ENCODE peak calls at places on chromosomes 5 and 9, in nine cellular contexts. B is WERI-Rb-1; S is A549; J is Peyer's patch; L is CD4-positive, alpha-beta T cell; U is cardiac fibroblast; E is HCT116; N is neural crest cell; F is H9. D is an unnamed sample.

GRCh38 chr9:92385953-92386352 is 18.4 kb downstream of the OGN start:
- DNase-seq in U (peak), E (peak), N (no peak), F (no peak), B (no peak), S (no peak), L (no peak), J (no peak), D (no peak)

GRCh38 chr9:77697238-77697984 is 49.3 kb upstream of the GNA14 start:
- DNase-seq in N (no peak), E (no peak), F (no peak), L (no peak), J (no peak), S (no peak), B (no peak), U (no peak), D (no peak)

GRCh38 chr5:77871946-77872345 is 95.8 kb upstream of the TBCA start:
- DNase-seq in L (no peak), U (no peak), B (peak), N (no peak), E (no peak), J (no peak), F (no peak), S (no peak), D (no peak)

GRCh38 chr5:133824661-133825254 is 143.7 kb downstream of the C5orf15 start:
- DNase-seq in L (no peak), N (no peak), S (no peak), B (no peak), J (no peak), E (no peak), U (no peak), F (no peak), D (no peak)

GRCh38 chr5:145921211-145921610 is 15.2 kb upstream of the SH3RF2 start:
- DNase-seq in B (no peak), S (no peak), J (no peak), N (no peak), U (no peak), E (no peak), F (no peak), L (no peak), D (no peak)

GRCh38 chr9:104177003-104177611 is 83.0 kb downstream of the SMC2 start:
- DNase-seq in F (no peak), U (peak), J (no peak), S (peak), E (peak), B (peak), N (no peak), L (no peak), D (no peak)

GRCh38 chr5:179862296-179862695 is 3.7 kb upstream of the MRNIP start:
- DNase-seq in B (no peak), U (no peak), L (no peak), N (no peak), J (no peak), F (no peak), E (no peak), S (no peak), D (no peak)

GRCh38 chr9:79461735-79462134 is 110.0 kb upstream of the TLE4 start:
- DNase-seq in J (no peak), N (no peak), E (no peak), S (no peak), F (no peak), L (no peak), U (no peak), B (no peak), D (no peak)

GRCh38 chr9:81032030-81032572 is 657.2 kb downstream of the TLE1 start:
- DNase-seq in L (no peak), S (peak), N (no peak), E (no peak), B (no peak), U (peak), J (no peak), F (no peak), D (no peak)

GRCh38 chr9:114902773-114903589 is 27.4 kb downstream of the TNFSF8 start:
- DNase-seq in L (peak), S (no peak), J (no peak), E (no peak), U (peak), N (no peak), F (no peak), B (no peak), D (no peak)

GRCh38 chr9:91768977-91769916 is 180.8 kb downstream of the ROR2 start:
- DNase-seq in L (no peak), U (no peak), S (no peak), J (no peak), B (no peak), E (no peak), F (no peak), N (no peak), D (no peak)

GRCh38 chr5:57741326-57741725 is 258.7 kb upstream of the ACTBL2 start:
- DNase-seq in S (no peak), J (no peak), N (no peak), F (no peak), B (no peak), U (no peak), E (no peak), L (no peak), D (no peak)

GRCh38 chr9:116219686-116220085 is 66.1 kb downstream of the PAPPA start:
- DNase-seq in J (no peak), S (no peak), F (no peak), B (no peak), E (no peak), U (no peak), N (no peak), L (no peak), D (no peak)

GRCh38 chr5:141345327-141345726 is 1.7 kb downstream of the PCDHGA3 start:
- DNase-seq in L (no peak), N (no peak), E (no peak), J (no peak), F (no peak), B (no peak), U (no peak), S (no peak), D (no peak)

GRCh38 chr9:85290019-85290418 is 451.7 kb downstream of the AGTPBP1 start:
- DNase-seq in S (no peak), L (no peak), B (no peak), N (no peak), J (no peak), U (no peak), F (no peak), E (no peak), D (no peak)

GRCh38 chr9:37968228-37968672 is 64.3 kb upstream of the SLC25A51 start:
- DNase-seq in L (no peak), U (peak), B (no peak), E (no peak), N (no peak), S (peak), J (peak), F (no peak), D (no peak)

GRCh38 chr5:52948418-52949076 is 40.6 kb upstream of the ITGA2 start:
- DNase-seq in E (peak), J (no peak), N (peak), U (peak), F (peak), S (peak), B (peak), L (peak), D (peak)

GRCh38 chr5:69129413-69129812 is 35.6 kb downstream of the SLC30A5 start:
- DNase-seq in E (no peak), B (no peak), F (no peak), N (no peak), J (no peak), U (peak), S (peak), L (no peak), D (no peak)

GRCh38 chr5:3349704-3350565 is 245.7 kb upstream of the IRX1 start:
- DNase-seq in J (no peak), U (no peak), S (no peak), N (no peak), E (no peak), B (no peak), L (no peak), F (peak), D (no peak)

GRCh38 chr5:3352711-3353110 is 242.9 kb upstream of the IRX1 start:
- DNase-seq in J (no peak), S (no peak), N (no peak), U (no peak), F (peak), L (no peak), E (no peak), B (no peak), D (no peak)

GRCh38 chr5:3350781-3351180 is 244.9 kb upstream of the IRX1 start:
- DNase-seq in J (no peak), L (no peak), B (no peak), U (no peak), S (no peak), E (no peak), F (peak), N (no peak), D (no peak)

GRCh38 chr5:3353561-3353960 is 242.1 kb upstream of the IRX1 start:
- DNase-seq in J (no peak), F (peak), S (no peak), L (no peak), B (no peak), E (no peak), N (no peak), U (no peak), D (no peak)

GRCh38 chr5:3351581-3352442 is 243.8 kb upstream of the IRX1 start:
- DNase-seq in J (no peak), U (no peak), E (no peak), S (no peak), B (no peak), N (no peak), F (peak), L (no peak), D (no peak)
- TF ChIP-seq CTCF in J (no peak), U (no peak), E (no peak), S (no peak), B (no peak), N (no peak), F (no peak), L (no peak), D (no peak)

DNA sequence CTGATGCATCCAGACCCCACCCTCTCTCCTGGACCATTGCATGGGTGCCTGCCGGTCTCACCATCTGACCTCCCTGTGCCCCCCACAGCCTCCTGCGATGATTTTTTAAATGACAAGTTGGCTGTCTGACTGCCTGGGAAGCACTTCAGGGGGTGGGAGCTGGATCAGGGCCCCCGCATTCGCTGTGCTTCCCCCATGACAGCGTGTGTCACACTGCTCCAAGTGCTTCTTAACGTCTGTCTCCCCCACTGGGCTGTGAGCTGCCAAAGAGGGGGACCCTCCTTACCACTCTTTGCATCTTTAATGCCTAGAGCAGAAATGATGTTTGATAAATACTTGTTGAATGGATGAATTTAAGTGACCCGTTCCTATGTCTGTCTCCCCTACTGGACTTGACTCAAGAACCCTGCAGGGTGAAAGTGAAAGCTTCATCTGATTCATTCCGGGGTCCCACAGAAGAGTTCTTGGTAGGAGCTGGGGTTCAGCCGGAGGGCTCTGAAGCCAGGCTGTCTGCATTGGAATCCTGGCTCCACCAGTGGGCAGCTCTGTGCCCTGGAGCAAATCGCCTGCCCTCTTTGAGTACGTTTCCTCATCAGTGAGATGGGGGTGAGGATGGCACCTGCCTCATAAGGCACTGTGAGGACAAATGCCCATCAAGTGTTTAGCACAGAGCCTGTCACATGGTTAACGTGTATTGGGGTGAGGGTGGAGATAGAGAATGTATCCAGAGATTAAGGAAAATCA is 7.6 kb upstream of the EGR1 start:
- DNase-seq in L (no peak), U (no peak), F (no peak), J (no peak), B (no peak), E (no peak), N (no peak), S (no peak), D (no peak)
- TF ChIP-seq CTCF in L (no peak), U (peak), F (no peak), J (no peak), B (peak), E (no peak), N (no peak), S (no peak), D (no peak)

GRCh38 chr9:34176089-34176488 is 2.8 kb upstream of the UBAP1 start:
- DNase-seq in B (no peak), F (no peak), U (no peak), N (no peak), L (no peak), S (no peak), E (no peak), J (no peak), D (no peak)

GRCh38 chr9:34177906-34178697 is 741 bp upstream of the UBAP1 start:
- DNase-seq in F (no peak), S (no peak), E (no peak), U (no peak), N (no peak), B (no peak), L (no peak), J (no peak), D (peak)

GRCh38 chr9:34178698-34179527 is at the start of gene UBAP1:
- DNase-seq in B (peak), N (peak), E (peak), U (peak), J (peak), F (peak), L (peak), S (peak), D (peak)

DNA sequence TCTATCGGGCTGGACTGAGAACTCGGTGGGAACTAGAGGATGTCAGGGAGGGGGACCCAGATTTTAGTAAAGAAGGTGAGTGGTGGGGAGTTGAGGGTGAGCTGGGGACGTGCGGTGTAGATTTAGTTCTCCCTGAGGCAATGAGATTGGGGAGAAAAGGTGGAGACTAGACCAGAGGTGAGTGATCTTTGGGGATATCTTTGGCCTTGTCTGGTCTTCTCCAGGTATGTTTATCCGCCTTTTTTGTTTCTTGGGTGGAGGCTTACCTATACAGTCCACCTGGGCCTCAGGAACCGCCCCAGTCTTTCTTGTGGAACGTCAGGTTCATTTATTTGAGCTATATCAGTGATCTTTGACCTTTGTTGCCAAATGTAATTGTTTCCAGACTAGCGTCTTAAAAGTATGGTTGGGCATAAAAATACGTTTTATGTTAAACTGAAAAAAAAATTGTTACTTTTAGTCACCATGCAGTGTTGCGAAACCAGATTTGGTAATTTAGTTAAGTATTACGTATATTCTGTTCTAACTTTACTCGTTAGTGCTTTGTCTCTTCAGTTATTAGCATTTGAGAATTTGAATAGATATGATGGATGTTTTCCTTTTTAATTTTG is 790 bp downstream of the UBAP1 start:
- DNase-seq in J (no peak), L (no peak), S (peak), E (no peak), N (no peak), F (no peak), U (peak), B (no peak), D (no peak)
- TF ChIP-seq CTCF in J (no peak), L (no peak), S (no peak), E (no peak), N (no peak), F (no peak), U (no peak), B (no peak), D (no peak)

GRCh38 chr9:3874472-3875370 is 348.9 kb upstream of the RFX3 start:
- DNase-seq in B (no peak), J (no peak), S (no peak), U (no peak), E (no peak), L (no peak), N (no peak), F (no peak), D (no peak)

GRCh38 chr9:3876553-3876952 is 350.8 kb upstream of the RFX3 start:
- DNase-seq in S (no peak), F (no peak), L (no peak), E (no peak), N (no peak), B (no peak), U (no peak), J (no peak), D (no peak)

GRCh38 chr9:3873818-3874217 is 348.0 kb upstream of the RFX3 start:
- DNase-seq in F (no peak), J (no peak), L (no peak), N (no peak), B (no peak), S (no peak), U (peak), E (no peak), D (no peak)

GRCh38 chr9:3879315-3879714 is 353.5 kb upstream of the RFX3 start:
- DNase-seq in U (no peak), E (no peak), S (no peak), F (no peak), B (peak), N (no peak), L (no peak), J (no peak), D (no peak)

GRCh38 chr9:3875371-3876132 is 349.8 kb upstream of the RFX3 start:
- DNase-seq in U (peak), L (no peak), F (no peak), E (peak), S (peak), N (no peak), J (no peak), B (no peak), D (no peak)
- TF ChIP-seq CTCF in U (no peak), L (no peak), F (no peak), E (no peak), S (no peak), N (no peak), J (no peak), B (no peak), D (no peak)

DNA sequence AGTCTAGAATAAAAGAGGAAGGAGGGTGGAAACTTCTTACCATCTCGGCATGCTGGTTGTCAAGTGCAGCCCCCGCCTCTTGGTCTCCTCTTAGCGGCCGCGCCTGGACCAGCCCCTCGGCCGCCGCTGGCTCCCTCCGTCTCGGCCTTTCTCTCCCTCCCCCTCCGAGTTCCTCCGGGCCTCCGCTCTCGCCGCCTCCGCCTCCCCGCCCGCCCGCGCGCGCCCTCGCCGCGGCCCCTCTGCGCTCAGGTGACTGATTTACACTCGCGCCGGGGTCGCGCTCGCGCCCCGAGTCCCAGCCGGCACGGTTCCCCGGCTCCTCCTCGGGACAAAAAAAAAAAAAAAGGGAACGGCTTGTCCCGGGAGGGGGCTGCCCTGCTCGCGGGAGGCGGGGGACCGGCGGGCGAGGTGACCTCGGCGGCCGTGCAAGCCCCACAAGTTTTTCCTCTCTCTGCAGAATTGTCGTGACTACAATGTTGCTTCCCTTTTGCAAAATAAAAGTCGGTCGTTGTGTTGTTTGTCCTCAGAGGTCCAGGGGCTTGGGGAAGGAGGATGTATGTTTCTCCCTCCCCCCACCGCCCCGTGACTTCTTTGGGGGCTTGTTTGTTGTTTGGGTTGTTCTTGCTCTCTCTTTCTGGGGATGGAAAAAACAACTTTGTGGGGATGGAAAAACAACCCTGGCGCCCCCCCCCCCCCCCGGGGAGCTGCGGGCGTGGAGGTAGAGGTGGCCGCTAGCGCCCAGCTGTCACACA is at the start of gene BNC2:
- DNase-seq in J (peak), F (peak), N (peak), L (no peak), S (peak), U (peak), B (peak), E (no peak), D (peak)
- TF ChIP-seq CTCF in J (no peak), F (peak), N (peak), L (no peak), S (no peak), U (no peak), B (no peak), E (no peak), D (no peak)

GRCh38 chr5:122415481-122416120 is 103.6 kb downstream of the SNCAIP start:
- DNase-seq in E (peak), U (peak), S (peak), B (peak), F (peak), J (peak), N (peak), L (no peak), D (peak)
- TF ChIP-seq CTCF in E (peak), U (peak), S (peak), B (peak), F (peak), J (peak), N (peak), L (no peak), D (peak)

GRCh38 chr9:83596899-83597504 is 25.9 kb upstream of the IDNK start:
- DNase-seq in N (peak), J (no peak), U (peak), L (peak), S (peak), F (peak), E (peak), B (peak), D (peak)
- TF ChIP-seq CTCF in N (peak), J (peak), U (peak), L (peak), S (peak), F (peak), E (peak), B (peak), D (peak)

DNA sequence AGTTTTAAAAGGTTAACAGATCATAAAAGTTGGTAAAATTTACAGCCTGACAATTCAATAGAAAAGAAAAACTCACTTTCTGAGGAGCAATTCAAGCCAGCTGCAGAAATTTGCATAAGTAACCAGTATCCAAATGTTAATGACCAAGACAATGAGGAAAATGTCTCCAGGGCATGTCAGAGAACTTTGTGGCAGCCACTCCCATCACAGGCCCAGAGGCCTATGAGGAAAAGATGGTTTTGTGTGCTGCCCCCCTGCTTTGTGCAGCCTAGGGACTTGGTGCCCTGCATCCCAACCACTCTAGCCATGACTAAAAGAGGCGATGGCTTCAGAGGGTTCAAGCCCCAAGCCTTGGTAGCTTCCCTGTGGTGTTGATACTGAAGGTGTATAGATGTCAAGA is 1406.4 kb upstream of the ACO1 start:
- DNase-seq in L (no peak), S (no peak), E (no peak), F (peak), B (no peak), N (no peak), J (no peak), U (no peak), D (no peak)
- TF ChIP-seq CTCF in L (no peak), S (no peak), E (no peak), F (no peak), B (no peak), N (no peak), J (no peak), U (no peak), D (no peak)

D was measured in glutamatergic neuron.